ENCODE peak calls at places on chromosomes 7 and 10, in nine cellular contexts. One of them, this sample, is unnamed.

GRCh38 chr10:131702521-131703356 is 198.1 kb upstream of the PPP2R2D start:
- DNase-seq in psoas muscle: no peak
- DNase-seq in upper lobe of left lung: no peak
- DNase-seq in H7: no peak
- DNase-seq in Caco-2: peak; percentile 22
- DNase-seq in OCI-LY7: no peak
- DNase-seq in heart left ventricle: no peak
- DNase-seq in dorsolateral prefrontal cortex: peak; percentile 2
- DNase-seq in IMR-90: no peak
- DNase-seq in this sample: no peak

GRCh38 chr7:139038691-139039090 is 2.8 kb upstream of the ZC3HAV1L start:
- DNase-seq in psoas muscle: no peak
- DNase-seq in upper lobe of left lung: no peak
- DNase-seq in H7: no peak
- DNase-seq in Caco-2: no peak
- DNase-seq in OCI-LY7: no peak
- DNase-seq in heart left ventricle: no peak
- DNase-seq in dorsolateral prefrontal cortex: no peak
- DNase-seq in IMR-90: no peak
- DNase-seq in this sample: no peak

GRCh38 chr7:1200045-1200444 is 32.6 kb upstream of the UNCX start:
- DNase-seq in psoas muscle: no peak
- DNase-seq in upper lobe of left lung: peak; percentile 73
- DNase-seq in H7: no peak
- DNase-seq in Caco-2: no peak
- DNase-seq in OCI-LY7: no peak
- DNase-seq in heart left ventricle: no peak
- DNase-seq in dorsolateral prefrontal cortex: no peak
- DNase-seq in IMR-90: peak; percentile 29
- DNase-seq in this sample: peak; percentile 31

GRCh38 chr10:44853148-44853734 is 57.9 kb upstream of the TMEM72 start:
- DNase-seq in psoas muscle: no peak
- DNase-seq in upper lobe of left lung: no peak
- DNase-seq in H7: peak; percentile 48
- DNase-seq in Caco-2: no peak
- DNase-seq in OCI-LY7: no peak
- DNase-seq in heart left ventricle: no peak
- DNase-seq in dorsolateral prefrontal cortex: no peak
- DNase-seq in IMR-90: peak; percentile 47
- DNase-seq in this sample: peak; percentile 12

GRCh38 chr10:3122486-3123205 is 49.9 kb downstream of the PITRM1 start:
- DNase-seq in psoas muscle: no peak
- DNase-seq in upper lobe of left lung: no peak
- DNase-seq in H7: no peak
- DNase-seq in Caco-2: no peak
- DNase-seq in OCI-LY7: no peak
- DNase-seq in heart left ventricle: no peak
- DNase-seq in dorsolateral prefrontal cortex: no peak
- DNase-seq in IMR-90: no peak
- DNase-seq in this sample: no peak

GRCh38 chr7:149716932-149717307 is 56.5 kb downstream of the ZNF467 start:
- DNase-seq in psoas muscle: no peak
- DNase-seq in upper lobe of left lung: no peak
- DNase-seq in H7: no peak
- DNase-seq in Caco-2: no peak
- DNase-seq in OCI-LY7: no peak
- DNase-seq in heart left ventricle: no peak
- DNase-seq in dorsolateral prefrontal cortex: no peak
- DNase-seq in IMR-90: no peak
- DNase-seq in this sample: no peak

GRCh38 chr10:86957471-86958108 is at the start of gene MMRN2:
- DNase-seq in psoas muscle: no peak
- DNase-seq in upper lobe of left lung: peak; percentile 58
- DNase-seq in H7: peak; percentile 35
- DNase-seq in Caco-2: no peak
- DNase-seq in OCI-LY7: no peak
- DNase-seq in heart left ventricle: peak; percentile 58
- DNase-seq in dorsolateral prefrontal cortex: no peak
- DNase-seq in IMR-90: no peak
- DNase-seq in this sample: no peak

GRCh38 chr7:129188372-129188891 is at the start of gene SMO:
- DNase-seq in psoas muscle: peak; percentile 55
- DNase-seq in upper lobe of left lung: peak; percentile 89
- DNase-seq in H7: peak; percentile 98
- DNase-seq in Caco-2: peak; percentile 77
- DNase-seq in OCI-LY7: no peak
- DNase-seq in heart left ventricle: peak; percentile 65
- DNase-seq in dorsolateral prefrontal cortex: no peak
- DNase-seq in IMR-90: peak; percentile 39
- DNase-seq in this sample: peak; percentile 18

GRCh38 chr10:4183761-4184261 is 398.8 kb upstream of the KLF6 start:
- DNase-seq in psoas muscle: no peak
- DNase-seq in upper lobe of left lung: no peak
- DNase-seq in H7: no peak
- DNase-seq in Caco-2: no peak
- DNase-seq in OCI-LY7: no peak
- DNase-seq in heart left ventricle: no peak
- DNase-seq in dorsolateral prefrontal cortex: no peak
- DNase-seq in IMR-90: peak; percentile 54
- DNase-seq in this sample: peak; percentile 97

GRCh38 chr10:92407305-92408016 is 116.5 kb downstream of the MARCHF5 start:
- DNase-seq in psoas muscle: no peak
- DNase-seq in upper lobe of left lung: no peak
- DNase-seq in H7: no peak
- DNase-seq in Caco-2: no peak
- DNase-seq in OCI-LY7: no peak
- DNase-seq in heart left ventricle: no peak
- DNase-seq in dorsolateral prefrontal cortex: no peak
- DNase-seq in IMR-90: no peak
- DNase-seq in this sample: peak; percentile 81

GRCh38 chr10:43861966-43862751 is 213.5 kb upstream of the ZNF32 start:
- DNase-seq in psoas muscle: no peak
- DNase-seq in upper lobe of left lung: no peak
- DNase-seq in H7: no peak
- DNase-seq in Caco-2: no peak
- DNase-seq in OCI-LY7: peak; percentile 4
- DNase-seq in heart left ventricle: no peak
- DNase-seq in dorsolateral prefrontal cortex: no peak
- DNase-seq in IMR-90: peak; percentile 96
- DNase-seq in this sample: peak; percentile 94

GRCh38 chr10:30455816-30456215 is 21.8 kb downstream of the MAP3K8 start:
- DNase-seq in psoas muscle: no peak
- DNase-seq in upper lobe of left lung: no peak
- DNase-seq in H7: no peak
- DNase-seq in Caco-2: no peak
- DNase-seq in OCI-LY7: peak; percentile 66
- DNase-seq in heart left ventricle: no peak
- DNase-seq in dorsolateral prefrontal cortex: no peak
- DNase-seq in IMR-90: no peak
- DNase-seq in this sample: no peak

GRCh38 chr10:102646610-102647432 is 2.5 kb downstream of the TRIM8 start:
- DNase-seq in psoas muscle: peak; percentile 60
- DNase-seq in upper lobe of left lung: peak; percentile 88
- DNase-seq in H7: peak; percentile 45
- DNase-seq in Caco-2: no peak
- DNase-seq in OCI-LY7: peak; percentile 86
- DNase-seq in heart left ventricle: peak; percentile 65
- DNase-seq in dorsolateral prefrontal cortex: peak; percentile 47
- DNase-seq in IMR-90: peak; percentile 55
- DNase-seq in this sample: peak; percentile 51
- H3K4me3 ChIP-seq in psoas muscle: peak overlapping the region; percentile 94
- H3K4me3 ChIP-seq in upper lobe of left lung: peak overlapping the region; percentile 31
- H3K4me3 ChIP-seq in H7: peak overlapping the region; percentile 63
- H3K4me3 ChIP-seq in Caco-2: peak overlapping the region; percentile 74
- H3K4me3 ChIP-seq in OCI-LY7: peak overlapping the region; percentile 84
- H3K4me3 ChIP-seq in heart left ventricle: peak overlapping the region; percentile 83
- H3K4me3 ChIP-seq in dorsolateral prefrontal cortex: peak overlapping the region; percentile 74
- H3K4me3 ChIP-seq in IMR-90: peak overlapping the region; percentile 77
- H3K4me3 ChIP-seq in this sample: peak overlapping the region; percentile 97

DNA sequence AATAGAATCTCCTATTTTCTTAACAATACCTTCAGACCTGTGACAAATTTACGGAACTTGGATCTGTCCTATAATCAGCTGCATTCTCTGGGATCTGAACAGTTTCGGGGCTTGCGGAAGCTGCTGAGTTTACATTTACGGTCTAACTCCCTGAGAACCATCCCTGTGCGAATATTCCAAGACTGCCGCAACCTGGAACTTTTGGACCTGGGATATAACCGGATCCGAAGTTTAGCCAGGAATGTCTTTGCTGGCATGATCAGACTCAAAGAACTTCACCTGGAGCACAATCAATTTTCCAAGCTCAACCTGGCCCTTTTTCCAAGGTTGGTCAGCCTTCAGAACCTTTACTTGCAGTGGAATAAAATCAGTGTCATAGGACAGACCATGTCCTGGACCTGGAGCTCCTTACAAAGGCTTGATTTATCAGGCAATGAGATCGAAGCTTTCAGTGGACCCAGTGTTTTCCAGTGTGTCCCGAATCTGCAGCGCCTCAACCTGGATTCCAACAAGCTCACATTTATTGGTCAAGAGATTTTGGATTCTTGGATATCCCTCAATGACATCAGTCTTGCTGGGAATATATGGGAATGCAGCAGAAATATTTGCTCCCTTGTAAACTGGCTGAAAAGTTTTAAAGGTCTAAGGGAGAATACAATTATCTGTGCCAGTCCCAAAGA is 1.6 kb downstream of the LRRTM3 start:
- DNase-seq in psoas muscle: no peak
- DNase-seq in upper lobe of left lung: no peak
- DNase-seq in H7: no peak
- DNase-seq in Caco-2: no peak
- DNase-seq in OCI-LY7: no peak
- DNase-seq in heart left ventricle: no peak
- DNase-seq in dorsolateral prefrontal cortex: no peak
- DNase-seq in IMR-90: no peak
- DNase-seq in this sample: no peak
- H3K4me3 ChIP-seq in psoas muscle: no peak overlapping the region
- H3K4me3 ChIP-seq in upper lobe of left lung: no peak overlapping the region
- H3K4me3 ChIP-seq in H7: peak overlapping the region; percentile 33
- H3K4me3 ChIP-seq in Caco-2: no peak overlapping the region
- H3K4me3 ChIP-seq in OCI-LY7: no peak overlapping the region
- H3K4me3 ChIP-seq in heart left ventricle: no peak overlapping the region
- H3K4me3 ChIP-seq in dorsolateral prefrontal cortex: peak overlapping the region; percentile 69
- H3K4me3 ChIP-seq in IMR-90: no peak overlapping the region
- H3K4me3 ChIP-seq in this sample: no peak overlapping the region

GRCh38 chr7:23930312-23930711 is 220.3 kb downstream of the STK31 start:
- DNase-seq in psoas muscle: no peak
- DNase-seq in upper lobe of left lung: no peak
- DNase-seq in H7: no peak
- DNase-seq in Caco-2: no peak
- DNase-seq in OCI-LY7: no peak
- DNase-seq in heart left ventricle: no peak
- DNase-seq in dorsolateral prefrontal cortex: no peak
- DNase-seq in IMR-90: no peak
- DNase-seq in this sample: no peak
- H3K4me3 ChIP-seq in psoas muscle: no peak overlapping the region
- H3K4me3 ChIP-seq in upper lobe of left lung: no peak overlapping the region
- H3K4me3 ChIP-seq in H7: no peak overlapping the region
- H3K4me3 ChIP-seq in Caco-2: no peak overlapping the region
- H3K4me3 ChIP-seq in OCI-LY7: no peak overlapping the region
- H3K4me3 ChIP-seq in heart left ventricle: no peak overlapping the region
- H3K4me3 ChIP-seq in dorsolateral prefrontal cortex: no peak overlapping the region
- H3K4me3 ChIP-seq in IMR-90: no peak overlapping the region
- H3K4me3 ChIP-seq in this sample: no peak overlapping the region

GRCh38 chr7:70104243-70104642 is 506.0 kb downstream of the AUTS2 start:
- DNase-seq in psoas muscle: no peak
- DNase-seq in upper lobe of left lung: no peak
- DNase-seq in H7: no peak
- DNase-seq in Caco-2: no peak
- DNase-seq in OCI-LY7: no peak
- DNase-seq in heart left ventricle: no peak
- DNase-seq in dorsolateral prefrontal cortex: no peak
- DNase-seq in IMR-90: no peak
- DNase-seq in this sample: peak; percentile 11
- H3K4me3 ChIP-seq in psoas muscle: no peak overlapping the region
- H3K4me3 ChIP-seq in upper lobe of left lung: no peak overlapping the region
- H3K4me3 ChIP-seq in H7: no peak overlapping the region
- H3K4me3 ChIP-seq in Caco-2: no peak overlapping the region
- H3K4me3 ChIP-seq in OCI-LY7: no peak overlapping the region
- H3K4me3 ChIP-seq in heart left ventricle: no peak overlapping the region
- H3K4me3 ChIP-seq in dorsolateral prefrontal cortex: no peak overlapping the region
- H3K4me3 ChIP-seq in IMR-90: no peak overlapping the region
- H3K4me3 ChIP-seq in this sample: no peak overlapping the region

GRCh38 chr10:22475857-22476600 is 130.7 kb downstream of the SPAG6 start:
- DNase-seq in psoas muscle: peak; percentile 16
- DNase-seq in upper lobe of left lung: peak; percentile 84
- DNase-seq in H7: peak; percentile 80
- DNase-seq in Caco-2: no peak
- DNase-seq in OCI-LY7: no peak
- DNase-seq in heart left ventricle: no peak
- DNase-seq in dorsolateral prefrontal cortex: peak; percentile 58
- DNase-seq in IMR-90: no peak
- DNase-seq in this sample: no peak
- H3K4me3 ChIP-seq in psoas muscle: peak overlapping the region; percentile 65
- H3K4me3 ChIP-seq in upper lobe of left lung: no peak overlapping the region
- H3K4me3 ChIP-seq in H7: peak overlapping the region; percentile 40
- H3K4me3 ChIP-seq in Caco-2: peak overlapping the region; percentile 29
- H3K4me3 ChIP-seq in OCI-LY7: no peak overlapping the region
- H3K4me3 ChIP-seq in heart left ventricle: peak overlapping the region; percentile 41
- H3K4me3 ChIP-seq in dorsolateral prefrontal cortex: peak overlapping the region; percentile 76
- H3K4me3 ChIP-seq in IMR-90: peak overlapping the region; percentile 4
- H3K4me3 ChIP-seq in this sample: peak overlapping the region; percentile 37

DNA sequence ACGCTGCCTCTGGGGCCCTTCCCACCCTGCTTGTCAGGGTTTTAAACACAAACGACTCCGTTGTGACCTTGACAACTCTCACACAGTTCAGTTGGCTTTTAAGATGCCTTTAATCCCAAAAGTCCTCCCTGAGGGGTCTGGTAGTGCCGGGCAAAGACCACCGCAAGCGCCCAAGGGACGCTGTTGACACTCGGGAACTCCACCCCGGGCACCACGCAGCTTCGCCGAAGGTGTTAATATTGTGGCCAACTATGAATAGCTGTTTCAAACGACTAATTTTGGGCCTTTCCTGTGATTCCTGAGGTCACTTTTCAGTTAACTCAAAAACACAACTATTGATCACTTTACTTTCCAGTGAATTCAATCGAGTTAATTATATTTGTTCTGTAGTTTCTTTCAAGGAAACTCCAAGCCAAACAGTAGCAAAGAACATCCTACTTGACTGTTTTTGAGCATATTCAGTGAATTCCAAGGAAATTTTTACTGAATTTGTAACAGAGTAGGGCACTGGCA is 958 bp upstream of the ESYT2 start:
- DNase-seq in psoas muscle: no peak
- DNase-seq in upper lobe of left lung: no peak
- DNase-seq in H7: no peak
- DNase-seq in Caco-2: no peak
- DNase-seq in OCI-LY7: no peak
- DNase-seq in heart left ventricle: no peak
- DNase-seq in dorsolateral prefrontal cortex: no peak
- DNase-seq in IMR-90: no peak
- DNase-seq in this sample: no peak
- H3K4me3 ChIP-seq in psoas muscle: peak overlapping the region; percentile 85
- H3K4me3 ChIP-seq in upper lobe of left lung: peak overlapping the region; percentile 88
- H3K4me3 ChIP-seq in H7: peak overlapping the region; percentile 96
- H3K4me3 ChIP-seq in Caco-2: peak overlapping the region; percentile 100
- H3K4me3 ChIP-seq in OCI-LY7: peak overlapping the region; percentile 87
- H3K4me3 ChIP-seq in heart left ventricle: peak overlapping the region; percentile 58
- H3K4me3 ChIP-seq in dorsolateral prefrontal cortex: peak overlapping the region; percentile 80
- H3K4me3 ChIP-seq in IMR-90: peak overlapping the region; percentile 86
- H3K4me3 ChIP-seq in this sample: peak overlapping the region; percentile 84

This sample was measured in fibroblast of villous mesenchyme.